ENCODE peak calls at places on chromosomes 6 and 20, in four cellular contexts. X is neural progenitor cell, D is mesenchymal stem cell, P is endothelial cell of umbilical vein. S is an unnamed sample. For H3K4me1, the result is how much of the 10 kb centered on the place peaks cover.

GRCh38 chr6:44065443-44066115 is 61.7 kb downstream of the MRPL14 start:
- DNase-seq in X (no peak), D (no peak), P (peak), S (no peak)

GRCh38 chr6:15320683-15321082 is 74.8 kb downstream of the JARID2 start:
- DNase-seq in X (no peak), D (peak), P (no peak), S (peak)

GRCh38 chr6:166575190-166575589 is 11.3 kb downstream of the RAMACL start:
- DNase-seq in X (no peak), D (no peak), P (peak), S (no peak)

GRCh38 chr6:31493875-31494694 is 3.9 kb upstream of the MICB start:
- DNase-seq in X (peak), D (peak), P (peak), S (peak)

GRCh38 chr20:50728981-50729874 is 2.2 kb upstream of the PARD6B start:
- DNase-seq in X (no peak), D (peak), P (no peak), S (no peak)

GRCh38 chr6:52566853-52567279 is 10.0 kb downstream of the TRAM2 start:
- DNase-seq in X (no peak), D (peak), P (peak), S (peak)

GRCh38 chr6:166477647-166478365 is 95.1 kb upstream of the MPC1 start:
- DNase-seq in X (no peak), D (no peak), P (no peak), S (no peak)

GRCh38 chr6:4460595-4461475 is 315.4 kb upstream of the CDYL start:
- DNase-seq in X (peak), D (peak), P (no peak), S (peak)

GRCh38 chr6:72864799-72865198 is 242.9 kb downstream of the KCNQ5 start:
- DNase-seq in X (no peak), D (no peak), P (no peak), S (no peak)

GRCh38 chr6:43774776-43775583 is 5.0 kb downstream of the VEGFA start:
- DNase-seq in X (peak), D (peak), P (peak), S (peak)

GRCh38 chr6:53090576-53090975 is 25.4 kb downstream of the FBXO9 start:
- DNase-seq in X (no peak), D (no peak), P (no peak), S (peak)

GRCh38 chr6:75551367-75551952 is 50.2 kb upstream of the SENP6 start:
- DNase-seq in X (no peak), D (no peak), P (no peak), S (no peak)

GRCh38 chr6:169086020-169086419 is 167.6 kb downstream of the THBS2 start:
- DNase-seq in X (no peak), D (no peak), P (no peak), S (peak)

GRCh38 chr6:226516-227073 is 65.7 kb upstream of the DUSP22 start:
- DNase-seq in X (no peak), D (no peak), P (no peak), S (no peak)

GRCh38 chr20:44850272-44850671 is 35.2 kb upstream of the YWHAB start:
- DNase-seq in X (no peak), D (no peak), P (no peak), S (no peak)

GRCh38 chr20:14688045-14688444 is 350.6 kb upstream of the FLRT3 start:
- DNase-seq in X (no peak), D (no peak), P (no peak), S (no peak)

GRCh38 chr6:6749791-6750434 is 161.4 kb downstream of the LY86 start:
- DNase-seq in X (peak), D (peak), P (peak), S (peak)

GRCh38 chr20:45798935-45799642 is 7.3 kb downstream of the DNTTIP1 start:
- DNase-seq in X (peak), D (peak), P (peak), S (no peak)

GRCh38 chr6:27608916-27609883 is 136.3 kb upstream of the ZNF184 start:
- DNase-seq in X (peak), D (peak), P (peak), S (peak)

GRCh38 chr6:28940294-28940858 is 16.6 kb upstream of the TRIM27 start:
- DNase-seq in X (peak), D (no peak), P (no peak), S (peak)

GRCh38 chr20:9498322-9498721 is 16.1 kb upstream of the LAMP5 start:
- DNase-seq in X (no peak), D (no peak), P (no peak), S (peak)

GRCh38 chr6:33700391-33701050 is 11.0 kb downstream of the UQCC2 start:
- DNase-seq in X (peak), D (peak), P (peak), S (peak)

GRCh38 chr6:112249489-112249888 is 4.9 kb downstream of the LAMA4 start:
- DNase-seq in X (no peak), D (no peak), P (peak), S (peak)

GRCh38 chr6:11848852-11849731 is 70.5 kb upstream of the ADTRP start:
- DNase-seq in X (no peak), D (no peak), P (peak), S (peak)

GRCh38 chr6:118787746-118788419 is 106.1 kb upstream of the ASF1A start:
- DNase-seq in X (no peak), D (peak), P (peak), S (no peak)

GRCh38 chr6:39365281-39366074 is 43.0 kb upstream of the KCNK16 start:
- DNase-seq in X (no peak), D (peak), P (no peak), S (peak)

GRCh38 chr6:109478848-109479624 is 4.0 kb downstream of the ZBTB24 start:
- DNase-seq in X (no peak), D (no peak), P (no peak), S (no peak)

GRCh38 chr20:25745100-25745499 is 48.4 kb upstream of the ZNF337 start:
- DNase-seq in X (no peak), D (no peak), P (no peak), S (no peak)

GRCh38 chr20:25745738-25746137 is 49.1 kb upstream of the ZNF337 start:
- DNase-seq in X (no peak), D (no peak), P (no peak), S (no peak)

GRCh38 chr20:25749667-25750066 is 53.0 kb upstream of the ZNF337 start:
- DNase-seq in X (no peak), D (no peak), P (no peak), S (no peak)

GRCh38 chr20:25750765-25751696 is 54.4 kb upstream of the ZNF337 start:
- DNase-seq in X (peak), D (no peak), P (peak), S (no peak)

DNA sequence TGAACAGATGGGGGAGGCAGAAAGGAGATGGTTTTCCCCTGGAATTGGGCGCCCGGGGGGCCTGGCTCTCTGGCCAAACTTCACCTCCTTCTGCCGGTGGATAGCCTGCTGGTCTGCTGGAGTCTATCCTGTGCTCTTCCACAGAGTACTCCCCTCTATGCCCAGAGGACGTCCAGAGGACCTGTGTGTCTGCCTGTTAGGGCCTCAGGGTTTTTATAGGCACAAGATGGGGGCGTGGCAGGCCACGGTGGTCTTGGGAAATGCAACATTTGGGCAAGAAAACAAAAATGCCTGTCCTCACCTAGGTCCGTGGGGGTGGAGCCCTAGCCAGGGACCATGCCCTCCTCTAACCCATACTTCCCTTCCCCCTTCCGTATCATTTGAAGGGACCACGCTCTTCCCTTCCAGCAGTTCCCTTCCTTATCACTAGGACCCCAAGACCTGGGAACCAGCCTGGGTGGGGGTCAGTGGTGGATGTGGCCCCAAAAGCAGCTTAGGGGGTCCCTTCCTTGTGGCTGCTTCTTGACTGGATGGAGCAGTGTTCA is 53.6 kb upstream of the ZNF337 start:
- DNase-seq in X (no peak), D (no peak), P (no peak), S (no peak)
- H2AFZ ChIP-seq in X (no peak), D (no peak), P (peak), S (peak)

DNA sequence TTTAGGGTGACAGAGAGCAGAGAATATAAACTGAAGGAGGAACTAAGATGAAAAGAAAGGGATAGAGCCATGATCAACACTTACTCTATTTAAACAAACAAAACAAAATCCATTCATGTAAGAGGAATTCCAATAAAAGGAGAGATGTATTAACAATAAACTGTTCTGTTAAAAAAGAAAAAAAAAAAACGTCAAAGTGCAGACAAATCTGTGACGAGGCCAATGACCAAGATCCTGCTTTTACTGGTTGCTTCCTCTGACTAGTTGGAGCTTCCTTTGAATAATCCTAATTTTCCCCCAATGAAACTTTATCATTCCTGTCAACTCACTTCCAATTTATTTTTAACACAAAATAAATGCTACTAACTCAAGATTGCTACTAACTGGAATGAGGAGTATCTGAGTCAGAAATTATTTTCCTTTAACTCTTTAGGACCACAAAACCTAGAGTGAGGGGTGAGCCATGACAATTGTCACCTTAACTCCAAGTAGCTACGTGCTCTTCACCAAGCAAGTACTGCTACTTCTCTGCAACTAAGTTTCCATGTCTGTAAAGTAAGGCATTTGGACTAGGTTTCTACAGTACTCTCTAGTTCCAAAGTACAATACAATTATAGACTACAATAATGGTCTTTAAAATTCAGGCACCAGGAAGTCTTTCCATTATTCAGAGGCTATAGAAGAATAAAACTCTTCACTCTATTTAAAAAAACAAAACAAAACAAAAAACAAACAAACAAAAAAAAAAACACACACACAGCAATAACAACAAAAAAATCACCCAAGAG is 152.0 kb downstream of the PTPRK start:
- DNase-seq in X (no peak), D (no peak), P (peak), S (peak)
- H3K4me1 ChIP-seq in X (under half), D (under half), P (under half), S (under half)

DNA sequence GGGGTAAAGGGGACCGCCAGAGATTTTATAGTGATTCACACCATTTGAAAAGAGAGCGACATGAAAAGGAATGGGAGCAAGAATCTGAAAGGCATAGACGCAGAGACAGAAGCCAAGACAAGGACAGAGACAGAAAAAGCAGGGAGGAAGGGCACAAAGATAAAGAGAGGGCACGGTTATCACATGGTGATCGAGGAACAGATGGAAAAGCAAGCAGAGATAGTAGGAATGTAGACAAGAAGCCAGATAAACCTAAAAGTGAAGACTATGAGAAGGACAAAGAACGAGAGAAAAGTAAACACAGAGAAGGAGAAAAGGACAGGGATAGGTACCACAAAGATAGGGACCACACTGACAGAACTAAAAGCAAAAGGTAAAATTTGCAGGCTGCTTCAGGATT is 77.7 kb downstream of the PHF3 start:
- DNase-seq in X (no peak), D (no peak), P (no peak), S (no peak)
- H3K9ac ChIP-seq in X (no peak), D (no peak), P (no peak), S (no peak)

DNA sequence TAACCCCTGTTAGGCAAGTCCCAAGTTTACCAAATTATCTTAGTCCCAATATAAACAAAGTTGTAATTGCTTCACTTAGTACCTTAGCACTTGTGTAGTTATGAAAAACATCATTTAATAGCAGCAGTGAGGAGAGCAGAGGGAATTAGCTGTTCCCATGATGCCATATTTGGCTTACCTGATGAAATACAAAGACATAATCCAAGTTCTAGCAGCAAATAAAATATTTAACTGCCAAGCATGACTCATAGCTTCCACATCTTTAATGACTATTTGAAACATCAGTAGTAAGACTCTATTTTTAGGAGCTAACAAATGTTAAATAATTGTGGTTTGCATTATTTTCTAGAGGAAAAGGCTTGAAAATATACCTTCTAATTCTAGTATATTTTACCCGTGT is 94.0 kb upstream of the MCHR2 start:
- DNase-seq in X (no peak), D (peak), P (no peak), S (peak)
- H2AFZ ChIP-seq in X (no peak), D (no peak), P (no peak), S (no peak)

DNA sequence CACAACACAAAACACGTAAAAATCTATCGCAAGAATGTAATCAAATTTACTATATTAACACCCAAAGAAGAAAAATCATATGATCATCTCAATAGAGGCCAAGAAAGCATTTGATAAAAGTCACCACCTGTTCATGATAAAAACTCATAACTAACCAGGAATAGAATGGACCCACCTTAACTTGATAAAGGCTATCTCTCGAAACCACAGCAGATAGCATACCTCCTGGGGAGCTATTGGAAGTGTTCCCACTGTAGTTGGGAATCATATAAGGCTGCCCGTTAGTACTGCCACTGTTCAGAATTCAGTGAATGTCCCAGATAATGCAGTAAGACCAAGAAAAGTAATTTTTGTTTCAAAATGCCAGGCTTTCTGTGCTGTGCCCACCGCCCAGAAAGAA is 21.7 kb downstream of the POFUT1 start:
- DNase-seq in X (no peak), D (no peak), P (no peak), S (no peak)
- H3K4me1 ChIP-seq in X (under half), D (under half), P (under half), S (under half)

DNA sequence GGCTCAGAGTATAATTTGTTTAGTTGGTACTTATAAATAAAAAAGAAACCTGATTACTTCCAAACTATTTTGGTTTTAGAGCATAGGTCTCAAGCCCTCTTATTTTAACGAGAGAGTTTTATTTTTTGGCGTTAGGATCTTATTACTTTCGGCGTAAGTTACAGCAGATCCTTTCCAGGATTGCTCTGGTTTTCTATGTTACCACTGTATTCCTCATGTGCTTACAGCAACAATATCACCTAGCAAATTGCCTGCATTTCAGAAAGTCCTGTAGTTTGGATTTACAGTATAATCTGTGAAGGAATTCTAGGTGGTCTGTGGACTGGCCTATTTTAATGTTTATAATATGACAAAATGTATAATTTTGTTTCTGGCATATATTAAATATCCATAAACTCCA is 54.1 kb downstream of the TRMT11 start:
- DNase-seq in X (no peak), D (no peak), P (no peak), S (no peak)
- H3K9ac ChIP-seq in X (no peak), D (peak), P (no peak), S (no peak)

S was measured in astrocyte.